ENCODE peak calls at places on chromosomes 3 and 15, in eight cellular contexts. B is adrenal gland, Q is prostate gland, N is esophagus squamous epithelium, T is uterus, J is heart left ventricle, Z is sigmoid colon, D is tibial nerve. A is an unnamed sample.

GRCh38 chr15:94744080-94744793 is 512.9 kb downstream of the MCTP2 start:
- DNase-seq in B (no peak), N (no peak), Q (no peak), Z (no peak), D (no peak), T (no peak), J (no peak), A (no peak)

GRCh38 chr15:57949374-57949938 is 116.1 kb downstream of the ALDH1A2 start:
- DNase-seq in D (no peak), T (no peak), Q (no peak), B (no peak), J (no peak), N (no peak), Z (no peak), A (no peak)

GRCh38 chr3:58866079-58866478 is 183.7 kb downstream of the CFAP20DC start:
- DNase-seq in Z (no peak), B (no peak), D (no peak), T (no peak), N (no peak), J (no peak), Q (no peak), A (no peak)

GRCh38 chr3:149494022-149494758 is 19.7 kb downstream of the TM4SF4 start:
- DNase-seq in N (no peak), Z (peak; percentile 80), B (peak; percentile 49), D (peak; percentile 76), J (peak; percentile 55), Q (peak; percentile 38), T (peak; percentile 64), A (no peak)

GRCh38 chr15:74622758-74623157 is 7.1 kb downstream of the CLK3 start:
- DNase-seq in D (no peak), N (no peak), Q (no peak), J (no peak), Z (no peak), B (no peak), T (no peak), A (peak; percentile 22)

GRCh38 chr3:167740961-167741587 is 5.6 kb downstream of the SERPINI1 start:
- DNase-seq in Q (no peak), N (no peak), Z (no peak), J (no peak), B (no peak), T (no peak), D (no peak), A (no peak)

GRCh38 chr3:146090521-146090920 is 70.5 kb downstream of the PLOD2 start:
- DNase-seq in N (no peak), T (no peak), Z (no peak), D (no peak), Q (no peak), B (no peak), J (no peak), A (no peak)

GRCh38 chr15:85595804-85596536 is 198.8 kb downstream of the KLHL25 start:
- DNase-seq in N (no peak), D (no peak), T (no peak), J (no peak), Z (no peak), B (no peak), Q (no peak), A (no peak)

GRCh38 chr3:15505412-15506165 is 15.9 kb downstream of the COLQ start:
- DNase-seq in Z (no peak), Q (no peak), T (no peak), D (no peak), N (no peak), B (no peak), J (no peak), A (no peak)

GRCh38 chr3:38054166-38054991 is 15.4 kb downstream of the DLEC1 start:
- DNase-seq in Q (no peak), T (no peak), Z (no peak), B (no peak), D (no peak), J (no peak), N (no peak), A (no peak)

GRCh38 chr3:17373304-17373703 is 369.1 kb downstream of the TBC1D5 start:
- DNase-seq in Z (no peak), B (no peak), T (no peak), Q (no peak), N (no peak), J (no peak), D (no peak), A (no peak)

GRCh38 chr15:79308874-79309273 is 2.0 kb upstream of the TMED3 start:
- DNase-seq in Q (no peak), J (no peak), B (no peak), T (no peak), Z (no peak), D (no peak), N (no peak), A (no peak)

GRCh38 chr3:58994746-58995330 is 55.0 kb downstream of the CFAP20DC start:
- DNase-seq in Z (no peak), B (peak; percentile 56), Q (peak; percentile 21), T (no peak), D (peak; percentile 25), J (no peak), N (no peak), A (no peak)

GRCh38 chr15:31476411-31476810 is 149.8 kb downstream of the KLF13 start:
- DNase-seq in B (no peak), D (no peak), J (no peak), T (peak; percentile 4), Z (peak; percentile 24), N (no peak), Q (no peak), A (no peak)

GRCh38 chr3:59782664-59783063 is 732.8 kb upstream of the CFAP20DC start:
- DNase-seq in Q (no peak), T (no peak), N (no peak), B (no peak), D (no peak), J (no peak), Z (no peak), A (no peak)

GRCh38 chr3:177357352-177358084 is 160.2 kb upstream of the TBL1XR1 start:
- DNase-seq in B (peak; percentile 61), Z (no peak), J (peak; percentile 63), D (no peak), Q (no peak), T (peak; percentile 67), N (no peak), A (no peak)

DNA sequence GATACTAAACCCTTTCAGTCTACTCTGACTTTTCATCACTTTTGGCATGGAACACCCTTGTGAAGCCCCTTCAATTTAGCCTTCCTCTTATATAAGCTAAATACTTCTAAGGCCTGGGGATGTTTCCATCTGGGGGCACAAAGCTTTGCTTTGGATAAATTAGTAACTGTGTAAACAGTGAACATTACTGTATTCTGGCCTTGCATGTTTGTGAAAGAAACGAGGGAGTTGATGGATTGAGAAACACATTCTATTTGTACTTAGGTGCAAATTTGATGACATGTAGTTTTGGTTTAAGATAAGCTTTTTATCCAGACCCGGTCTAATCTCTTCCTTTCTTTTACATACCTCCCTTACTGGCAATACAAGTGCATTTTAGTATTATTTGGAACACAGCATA is 19.7 kb downstream of the PSMD6 start:
- DNase-seq in B (no peak), J (no peak), Q (no peak), D (no peak), T (no peak), N (no peak), Z (no peak), A (no peak)
- H3K36me3 ChIP-seq in B (peaks cover 58% of the 10 kb centered on the region), J (peaks cover 98% of the 10 kb centered on the region), Q (no peaks in the 10 kb centered on the region), D (peaks cover 2% of the 10 kb centered on the region), T (no peaks in the 10 kb centered on the region), N (no peaks in the 10 kb centered on the region), Z (peaks cover 4% of the 10 kb centered on the region), A (peaks cover 36% of the 10 kb centered on the region)

DNA sequence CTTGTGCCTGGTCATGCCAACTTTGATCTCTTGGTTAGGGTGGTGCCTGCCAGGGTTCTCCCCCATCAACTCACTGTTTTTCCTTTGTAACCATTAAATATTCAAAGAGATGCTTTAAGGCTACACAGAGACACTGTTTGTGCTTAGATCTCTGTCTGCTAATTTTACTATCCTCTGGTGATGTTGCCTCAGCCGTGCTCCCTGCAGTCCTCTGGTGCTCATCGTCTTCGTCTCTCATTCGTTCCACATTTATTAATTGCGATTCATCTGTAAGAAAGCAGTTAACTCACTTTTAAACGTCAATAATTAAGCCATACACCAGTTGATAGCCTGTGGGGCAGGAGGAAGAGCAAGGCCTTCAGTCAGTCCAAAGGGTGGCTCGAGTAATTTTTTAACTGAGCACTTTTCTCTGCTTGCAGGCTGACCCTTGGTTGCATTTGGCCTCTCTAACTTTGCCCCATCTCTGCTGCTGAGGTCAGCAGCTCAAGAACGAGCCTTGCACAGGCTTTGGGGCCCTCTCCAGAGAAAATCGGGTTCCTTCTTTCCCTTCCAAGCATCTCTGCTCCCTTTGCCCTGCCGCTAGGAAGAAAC is 62.9 kb downstream of the KLF15 start:
- DNase-seq in J (no peak), Z (no peak), B (no peak), N (no peak), T (no peak), Q (no peak), D (no peak), A (no peak)
- H3K4me3 ChIP-seq in J (no peak overlapping the region), Z (no peak overlapping the region), B (no peak overlapping the region), N (no peak overlapping the region), T (no peak overlapping the region), Q (no peak overlapping the region), D (no peak overlapping the region), A (no peak overlapping the region)

GRCh38 chr3:39937315-39937714 is 127.9 kb downstream of the MYRIP start:
- DNase-seq in N (no peak), Q (no peak), Z (no peak), T (no peak), B (no peak), D (no peak), J (no peak), A (no peak)

GRCh38 chr3:39936848-39937247 is 127.4 kb downstream of the MYRIP start:
- DNase-seq in J (no peak), B (no peak), N (no peak), D (no peak), T (no peak), Q (no peak), Z (no peak), A (no peak)

GRCh38 chr3:39935261-39935660 is 125.9 kb downstream of the MYRIP start:
- DNase-seq in N (no peak), J (no peak), B (no peak), Q (no peak), Z (no peak), T (no peak), D (no peak), A (no peak)

GRCh38 chr3:39934696-39935095 is 125.3 kb downstream of the MYRIP start:
- DNase-seq in N (no peak), Z (no peak), T (no peak), J (no peak), D (no peak), B (no peak), Q (no peak), A (no peak)

DNA sequence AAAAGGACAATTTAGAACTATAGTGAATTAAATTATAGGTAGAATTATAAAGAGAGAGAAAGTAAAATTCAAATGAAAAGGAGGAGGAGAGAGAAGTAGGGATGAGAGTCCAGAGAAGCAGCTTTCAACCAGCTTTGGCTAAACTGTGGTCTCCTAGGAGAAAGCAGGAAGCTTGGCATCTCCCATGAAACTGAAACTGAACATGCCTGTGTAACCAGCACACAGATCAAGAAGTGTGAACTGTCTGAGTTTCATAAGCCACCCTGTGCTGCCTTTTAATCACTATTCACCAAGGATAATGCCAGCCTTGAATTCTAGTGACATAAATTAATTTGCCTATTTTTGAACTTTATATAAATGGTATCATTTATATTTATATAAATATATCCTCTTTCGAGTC is 128.5 kb downstream of the MYRIP start:
- DNase-seq in N (no peak), T (no peak), Z (no peak), J (no peak), B (no peak), D (no peak), Q (no peak), A (no peak)
- TF ChIP-seq POLR2A in N (no peak), T (no peak), Z (no peak), J (no peak), B (no peak), D (no peak), Q (no peak), A (no peak)

GRCh38 chr3:123636431-123636841 is 51.6 kb upstream of the HACD2 start:
- DNase-seq in T (no peak), Z (peak; percentile 61), N (no peak), J (no peak), D (no peak), B (no peak), Q (no peak), A (no peak)
- H3K36me3 ChIP-seq in T (no peaks in the 10 kb centered on the region), Z (peaks cover 16% of the 10 kb centered on the region), N (no peaks in the 10 kb centered on the region), J (peaks cover 5% of the 10 kb centered on the region), D (no peaks in the 10 kb centered on the region), B (no peaks in the 10 kb centered on the region), Q (peaks cover 2% of the 10 kb centered on the region), A (no peaks in the 10 kb centered on the region)